ENCODE peak calls at places on chromosomes 5 and 9, in five cellular contexts. T is spleen, E is upper lobe of left lung, V is body of pancreas, H is Peyer's patch. J is an unnamed sample.

GRCh38 chr9:89312154-89312616 is 1.2 kb downstream of the CKS2 start:
- DNase-seq in T (no peak), E (no peak), V (no peak), H (no peak), J (no peak)

GRCh38 chr5:143605403-143606005 is 202.0 kb upstream of the NR3C1 start:
- DNase-seq in T (no peak), E (peak), V (no peak), H (peak), J (no peak)

GRCh38 chr5:177427211-177427822 is 841 bp downstream of the GRK6 start:
- DNase-seq in T (peak), E (no peak), V (no peak), H (no peak), J (peak)

GRCh38 chr9:38024036-38024681 is 44.9 kb downstream of the SHB start:
- DNase-seq in T (no peak), E (peak), V (no peak), H (no peak), J (peak)

GRCh38 chr9:88006511-88007290 is 32.4 kb upstream of the CDK20 start:
- DNase-seq in T (no peak), E (no peak), V (no peak), H (no peak), J (no peak)

GRCh38 chr9:13064060-13064459 is 215.4 kb downstream of the MPDZ start:
- DNase-seq in T (no peak), E (no peak), V (no peak), H (no peak), J (no peak)

GRCh38 chr9:88534456-88535225 is at the start of gene NXNL2:
- DNase-seq in T (peak), E (peak), V (peak), H (peak), J (peak)

GRCh38 chr5:11149136-11149535 is 388.1 kb upstream of the DAP start:
- DNase-seq in T (no peak), E (no peak), V (no peak), H (no peak), J (no peak)

GRCh38 chr5:143052967-143053682 is 282.9 kb downstream of the ARHGAP26 start:
- DNase-seq in T (no peak), E (no peak), V (no peak), H (no peak), J (no peak)

GRCh38 chr5:100423330-100423729 is 111.8 kb upstream of the FAM174A start:
- DNase-seq in T (no peak), E (no peak), V (no peak), H (no peak), J (no peak)

GRCh38 chr5:62322484-62322883 is 16.5 kb downstream of the KIF2A start:
- DNase-seq in T (no peak), E (no peak), V (no peak), H (no peak), J (no peak)

GRCh38 chr9:89864257-89864656 is 259.4 kb downstream of the GADD45G start:
- DNase-seq in T (peak), E (no peak), V (no peak), H (no peak), J (no peak)

GRCh38 chr5:154885438-154885837 is 27.0 kb downstream of the CNOT8 start:
- DNase-seq in T (no peak), E (no peak), V (no peak), H (no peak), J (no peak)

GRCh38 chr5:94884294-94884693 is 265.8 kb downstream of the SLF1 start:
- DNase-seq in T (no peak), E (no peak), V (no peak), H (no peak), J (no peak)

GRCh38 chr5:10904862-10905432 is 143.9 kb upstream of the DAP start:
- DNase-seq in T (no peak), E (no peak), V (no peak), H (no peak), J (no peak)

GRCh38 chr5:86337667-86338460 is 279.9 kb upstream of the COX7C start:
- DNase-seq in T (peak), E (no peak), V (no peak), H (no peak), J (no peak)

GRCh38 chr5:133404724-133405123 is 207.6 kb downstream of the FSTL4 start:
- DNase-seq in T (no peak), E (no peak), V (no peak), H (no peak), J (no peak)

GRCh38 chr9:7298123-7298522 is 501.5 kb downstream of the DMAC1 start:
- DNase-seq in T (no peak), E (no peak), V (no peak), H (no peak), J (no peak)

GRCh38 chr9:134239130-134239888 is 74.9 kb upstream of the RNU6ATAC start:
- DNase-seq in T (no peak), E (no peak), V (no peak), H (no peak), J (no peak)

GRCh38 chr5:170497311-170498038 is 6.3 kb upstream of the KCNIP1 start:
- DNase-seq in T (no peak), E (no peak), V (no peak), H (no peak), J (no peak)

GRCh38 chr5:57816108-57816507 is 333.5 kb upstream of the ACTBL2 start:
- DNase-seq in T (no peak), E (no peak), V (no peak), H (no peak), J (no peak)

GRCh38 chr5:78530342-78531096 is 118.1 kb downstream of the LHFPL2 start:
- DNase-seq in T (no peak), E (no peak), V (no peak), H (no peak), J (no peak)

GRCh38 chr9:127525426-127526188 is 74.3 kb downstream of the LRSAM1 start:
- DNase-seq in T (no peak), E (no peak), V (no peak), H (no peak), J (no peak)

GRCh38 chr9:27124151-27124550 is 15.1 kb downstream of the TEK start:
- DNase-seq in T (no peak), E (no peak), V (no peak), H (no peak), J (no peak)

GRCh38 chr5:122498163-122498562 is 186.1 kb downstream of the SNCAIP start:
- DNase-seq in T (no peak), E (no peak), V (no peak), H (no peak), J (no peak)

GRCh38 chr5:170552486-170553122 is 48.8 kb downstream of the KCNIP1 start:
- DNase-seq in T (peak), E (no peak), V (peak), H (no peak), J (no peak)

GRCh38 chr5:59923465-59923864 is 29.9 kb upstream of the PDE4D start:
- DNase-seq in T (no peak), E (no peak), V (no peak), H (no peak), J (no peak)

GRCh38 chr9:107874591-107875374 is 385.2 kb upstream of the KLF4 start:
- DNase-seq in T (no peak), E (no peak), V (no peak), H (no peak), J (no peak)

GRCh38 chr9:13942695-13943094 is 371.2 kb downstream of the NFIB start:
- DNase-seq in T (no peak), E (no peak), V (no peak), H (no peak), J (no peak)

GRCh38 chr5:158560170-158560569 is 539.5 kb downstream of the EBF1 start:
- DNase-seq in T (peak), E (no peak), V (no peak), H (peak), J (no peak)

GRCh38 chr5:107518219-107519015 is 152.3 kb downstream of the EFNA5 start:
- DNase-seq in T (no peak), E (no peak), V (no peak), H (no peak), J (no peak)

GRCh38 chr5:36246011-36246410 is 4.3 kb upstream of the NADK2 start:
- DNase-seq in T (no peak), E (no peak), V (no peak), H (no peak), J (no peak)

GRCh38 chr5:113433071-113433470 is 1.7 kb downstream of the TSSK1B start:
- DNase-seq in T (no peak), E (no peak), V (no peak), H (no peak), J (no peak)

GRCh38 chr5:52922384-52922783 is 66.8 kb upstream of the ITGA2 start:
- DNase-seq in T (no peak), E (peak), V (no peak), H (no peak), J (no peak)

GRCh38 chr9:124506433-124506832 is 766 bp downstream of the NR5A1 start:
- DNase-seq in T (no peak), E (no peak), V (no peak), H (no peak), J (no peak)

GRCh38 chr9:124503713-124504529 is 3.3 kb downstream of the NR5A1 start:
- DNase-seq in T (peak), E (no peak), V (no peak), H (no peak), J (no peak)

GRCh38 chr9:124505901-124506346 is 1.3 kb downstream of the NR5A1 start:
- DNase-seq in T (no peak), E (no peak), V (no peak), H (no peak), J (no peak)

GRCh38 chr9:124504530-124505005 is 2.6 kb downstream of the NR5A1 start:
- DNase-seq in T (no peak), E (no peak), V (no peak), H (no peak), J (no peak)

DNA sequence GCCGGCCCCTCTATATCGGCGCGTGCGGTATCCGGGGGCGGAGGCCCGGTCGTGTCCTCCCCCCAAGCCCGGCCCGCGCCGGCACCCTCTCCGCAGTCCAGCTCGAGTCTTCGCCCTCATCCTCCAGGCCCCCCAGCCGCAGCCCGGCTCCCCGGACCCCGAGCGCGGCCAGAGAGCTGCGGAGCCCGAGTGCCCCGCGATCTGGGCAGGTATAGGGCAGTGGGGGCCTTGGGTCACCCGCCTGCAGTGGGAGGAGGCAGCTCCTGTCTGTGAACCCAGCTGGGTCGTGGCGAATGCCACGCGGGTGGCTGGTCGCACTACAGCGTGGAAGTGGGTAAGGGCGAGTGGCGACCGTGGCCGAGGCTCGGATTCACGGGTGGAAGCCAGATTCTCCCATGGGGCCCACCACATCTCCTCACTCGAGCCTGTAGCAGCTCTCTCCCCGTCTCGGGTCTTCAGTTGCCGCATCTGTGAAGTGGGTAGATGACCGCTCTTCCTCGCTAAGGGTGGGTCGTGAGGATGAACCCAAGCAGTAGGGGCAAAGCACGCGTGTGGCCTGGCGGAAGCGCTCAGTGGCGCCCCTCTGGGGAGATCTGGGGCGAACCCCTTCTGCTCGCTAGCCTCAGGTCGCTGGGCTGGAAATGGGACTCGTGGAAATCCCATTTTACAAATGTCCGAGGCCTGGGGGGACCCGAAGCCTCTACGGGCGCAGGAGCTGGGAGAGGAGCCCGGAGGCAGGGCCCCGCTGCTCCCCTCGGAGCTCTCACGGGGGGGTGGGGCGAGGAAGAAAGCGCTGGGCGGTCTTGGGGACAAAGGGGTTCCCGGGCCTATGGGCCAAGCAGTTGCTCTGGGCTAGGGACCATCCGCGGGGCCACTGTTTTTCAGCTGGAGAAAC is 1.9 kb downstream of the NR5A1 start:
- DNase-seq in T (peak), E (no peak), V (no peak), H (no peak), J (no peak)
- TF ChIP-seq CTCF in T (no peak), E (no peak), V (no peak), H (no peak), J (no peak)

GRCh38 chr9:132669636-132670358 is at the start of gene DDX31:
- DNase-seq in T (peak), E (peak), V (peak), H (peak), J (peak)
- TF ChIP-seq POLR2A in T (no peak), E (peak), V (peak), H (peak), J (no peak)

DNA sequence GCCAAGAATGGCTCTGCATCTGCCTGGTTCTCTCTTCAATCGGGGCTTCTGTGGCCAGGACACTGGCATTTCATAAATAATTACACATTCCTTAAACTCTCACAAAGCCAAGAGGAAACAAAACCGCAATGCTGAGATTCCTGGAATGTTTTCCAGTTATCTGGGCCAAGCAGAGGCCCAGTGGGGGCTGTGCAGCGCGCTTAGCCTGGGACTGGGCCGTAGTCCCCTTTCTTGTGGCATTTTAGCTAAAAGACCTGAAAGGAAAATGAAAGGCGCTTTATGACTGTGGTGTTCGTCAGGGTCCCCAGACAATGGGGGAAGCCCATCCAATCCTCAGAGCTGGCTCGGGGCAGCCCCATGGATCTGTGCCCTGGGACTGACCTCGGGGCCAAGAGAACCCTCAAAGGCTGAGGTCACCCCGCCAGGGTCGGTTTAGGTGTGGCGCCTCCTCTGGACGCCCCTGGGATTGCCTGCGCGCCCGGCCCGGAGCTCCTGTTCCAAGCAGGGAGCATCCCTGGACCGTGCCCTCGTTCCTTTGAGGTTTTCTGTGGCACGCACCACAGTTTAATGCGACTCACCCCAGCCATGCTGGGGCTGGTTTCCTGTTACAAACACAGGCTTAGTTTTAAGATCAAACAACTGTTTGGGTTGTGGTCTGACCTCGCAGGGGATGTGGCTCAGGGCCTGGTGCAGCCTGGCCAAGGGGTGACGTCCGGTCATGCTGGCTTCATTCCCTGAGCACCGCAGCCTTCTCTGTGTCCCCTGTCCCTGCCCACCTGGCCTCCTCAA is 51.5 kb upstream of the NKD2 start:
- DNase-seq in T (no peak), E (no peak), V (peak), H (no peak), J (no peak)
- TF ChIP-seq CTCF in T (no peak), E (no peak), V (peak), H (no peak), J (no peak)

GRCh38 chr5:32585446-32586250 is at the start of gene SUB1:
- DNase-seq in T (peak), E (peak), V (peak), H (peak), J (peak)
- TF ChIP-seq POLR2A in T (peak), E (peak), V (peak), H (peak), J (peak)

GRCh38 chr5:141641634-141642278 is 5.0 kb downstream of the RELL2 start:
- DNase-seq in T (no peak), E (no peak), V (no peak), H (no peak), J (no peak)
- TF ChIP-seq CTCF in T (no peak), E (no peak), V (no peak), H (no peak), J (no peak)

DNA sequence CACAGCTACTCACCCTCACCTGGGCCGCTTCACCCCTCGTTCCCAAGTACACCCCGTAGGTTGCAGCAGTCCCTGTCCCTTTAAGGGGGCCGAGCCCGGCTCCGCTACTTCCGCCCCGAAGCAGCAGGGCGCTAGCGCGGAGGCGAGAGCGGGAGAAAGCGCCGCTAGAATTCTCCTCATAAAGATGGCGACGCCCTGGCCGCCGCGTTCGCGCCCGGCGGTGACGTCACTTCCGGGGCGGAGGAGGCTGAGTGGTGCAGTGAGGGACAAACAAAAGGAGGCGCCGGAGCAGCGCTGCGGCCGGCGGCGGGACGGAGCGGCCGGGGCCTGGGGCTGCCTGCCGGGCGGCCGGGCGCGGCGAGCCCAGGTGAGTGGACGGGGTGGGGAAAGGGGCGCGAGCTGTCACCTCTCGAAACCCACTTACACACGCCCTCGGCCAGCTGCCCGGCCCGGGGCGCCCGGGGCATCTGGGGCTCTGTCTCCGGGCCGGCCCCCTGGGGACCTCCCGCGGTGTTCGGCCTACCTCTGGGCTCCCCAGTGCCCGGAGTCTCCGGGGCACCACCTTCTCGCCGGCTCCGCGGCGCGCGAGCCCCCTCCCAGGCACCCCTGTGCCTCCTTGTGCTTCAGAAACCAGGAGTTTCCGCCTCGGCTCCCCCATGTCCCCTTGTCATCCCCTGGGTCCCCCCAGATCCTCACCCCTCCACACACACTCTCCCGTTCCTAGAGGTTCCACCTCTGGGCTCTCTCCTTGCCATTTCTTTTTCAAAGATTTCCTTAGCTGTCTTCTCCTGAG is at the start of the genes KYAT1 and LRRC8A:
- DNase-seq in T (peak), E (peak), V (peak), H (peak), J (peak)
- TF ChIP-seq POLR2A in T (no peak), E (peak), V (peak), H (peak), J (peak)

DNA sequence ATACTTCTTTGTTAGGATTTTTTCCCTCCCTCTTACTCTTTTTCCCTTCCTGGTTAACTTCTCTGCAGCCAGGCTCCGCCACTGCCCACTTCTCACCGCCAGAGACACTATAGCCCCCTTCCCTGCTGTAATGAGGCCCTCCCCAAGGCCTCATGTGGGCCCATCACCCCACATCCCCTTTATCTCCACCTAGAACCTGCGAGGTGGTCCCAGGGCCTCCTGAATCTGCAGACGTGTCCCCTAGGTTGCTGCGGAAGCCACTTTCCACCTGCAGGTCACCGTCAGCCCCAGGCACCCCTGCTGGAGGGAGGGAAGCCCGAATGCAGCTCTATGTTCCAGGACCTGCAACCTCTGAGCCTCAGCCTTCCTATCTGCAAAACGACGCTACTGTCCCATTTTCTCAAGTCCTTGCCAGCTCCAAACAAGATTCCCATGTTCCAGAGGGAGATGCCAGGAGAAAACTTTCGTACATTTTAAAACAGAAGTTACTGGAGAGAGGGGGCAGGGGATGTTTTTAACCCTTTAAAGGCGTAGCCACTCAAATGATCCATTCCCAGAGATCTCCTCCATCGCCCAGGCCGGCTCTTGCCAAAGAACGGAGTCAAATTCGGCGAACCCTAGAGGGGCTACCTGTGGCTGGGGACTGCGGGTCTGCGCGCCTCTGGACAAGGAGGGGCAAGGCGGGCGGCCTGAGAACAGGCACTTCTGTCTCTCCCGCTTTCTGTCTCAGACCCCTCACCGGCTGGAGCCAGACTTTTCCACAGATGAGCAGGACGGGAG is 929 bp downstream of the SH3PXD2B start:
- DNase-seq in T (no peak), E (peak), V (peak), H (no peak), J (no peak)
- TF ChIP-seq CTCF in T (no peak), E (peak), V (peak), H (no peak), J (peak)

GRCh38 chr5:137888489-137888874 is 775 bp upstream of the PKD2L2 start:
- DNase-seq in T (no peak), E (no peak), V (no peak), H (no peak), J (no peak)

GRCh38 chr5:137887831-137888230 is 1.4 kb upstream of the PKD2L2 start:
- DNase-seq in T (no peak), E (no peak), V (no peak), H (no peak), J (no peak)

GRCh38 chr5:137891849-137892248 is 2.6 kb downstream of the PKD2L2 start:
- DNase-seq in T (no peak), E (no peak), V (no peak), H (no peak), J (no peak)

GRCh38 chr5:137890850-137891249 is 1.6 kb downstream of the PKD2L2 start:
- DNase-seq in T (no peak), E (no peak), V (no peak), H (no peak), J (no peak)

GRCh38 chr5:137888875-137889759 is at the start of gene PKD2L2:
- DNase-seq in T (peak), E (peak), V (peak), H (peak), J (peak)
- TF ChIP-seq POLR2A in T (no peak), E (peak), V (peak), H (peak), J (peak)

J was measured in prostate gland.